ENCODE peak calls at places on chromosomes 4 and X, in six cellular contexts. Y, G, T, U, A and P are unnamed samples. For H3K4me1, the result is how much of the 10 kb centered on the place peaks cover.

GRCh38 chr4:113447695-113448265 is 313.8 kb downstream of the CAMK2D start:
- DNase-seq in U (no peak), T (no peak), A (peak), G (no peak), Y (no peak), P (no peak)

GRCh38 chrX:2691543-2692220 is 587 bp downstream of the CD99 start:
- DNase-seq in A (peak), Y (peak), T (no peak), G (peak), U (peak), P (no peak)

GRCh38 chrX:29478336-29479069 is 736.9 kb upstream of the MAGEB2 start:
- DNase-seq in U (peak), A (peak), T (no peak), G (no peak), Y (peak), P (no peak)

GRCh38 chrX:129600981-129601424 is 53.8 kb downstream of the APLN start:
- DNase-seq in A (peak), U (peak), T (no peak), G (no peak), Y (no peak), P (peak)

GRCh38 chr4:85496933-85497332 is 22.0 kb downstream of the ARHGAP24 start:
- DNase-seq in T (peak), G (no peak), U (no peak), Y (no peak), A (peak), P (no peak)

GRCh38 chrX:22800806-22801205 is 199.0 kb upstream of the DDX53 start:
- DNase-seq in T (no peak), U (no peak), Y (no peak), A (no peak), G (no peak), P (no peak)

GRCh38 chr4:161767116-161767515 is 396.7 kb downstream of the FSTL5 start:
- DNase-seq in G (no peak), T (no peak), U (no peak), Y (no peak), A (peak), P (no peak)

GRCh38 chrX:105882581-105883275 is 60.4 kb downstream of the NRK start:
- DNase-seq in G (no peak), U (no peak), Y (no peak), A (peak), T (no peak), P (no peak)

GRCh38 chr4:108048997-108049396 is 59.3 kb downstream of the HADH start:
- DNase-seq in G (no peak), T (no peak), A (no peak), U (no peak), Y (no peak), P (no peak)

GRCh38 chrX:26442340-26442739 is 226.4 kb downstream of the MAGEB5 start:
- DNase-seq in Y (peak), G (no peak), T (no peak), U (peak), A (peak), P (no peak)

GRCh38 chrX:27918799-27919198 is 62.5 kb downstream of the DCAF8L1 start:
- DNase-seq in T (no peak), G (no peak), U (no peak), Y (peak), A (peak), P (no peak)

GRCh38 chrX:96837808-96838207 is 45.9 kb upstream of the RPA4 start:
- DNase-seq in T (no peak), Y (no peak), U (no peak), G (no peak), A (peak), P (peak)

GRCh38 chr4:187204389-187204920 is 480.8 kb upstream of the FAT1 start:
- DNase-seq in T (no peak), A (no peak), G (no peak), U (no peak), Y (no peak), P (no peak)

DNA sequence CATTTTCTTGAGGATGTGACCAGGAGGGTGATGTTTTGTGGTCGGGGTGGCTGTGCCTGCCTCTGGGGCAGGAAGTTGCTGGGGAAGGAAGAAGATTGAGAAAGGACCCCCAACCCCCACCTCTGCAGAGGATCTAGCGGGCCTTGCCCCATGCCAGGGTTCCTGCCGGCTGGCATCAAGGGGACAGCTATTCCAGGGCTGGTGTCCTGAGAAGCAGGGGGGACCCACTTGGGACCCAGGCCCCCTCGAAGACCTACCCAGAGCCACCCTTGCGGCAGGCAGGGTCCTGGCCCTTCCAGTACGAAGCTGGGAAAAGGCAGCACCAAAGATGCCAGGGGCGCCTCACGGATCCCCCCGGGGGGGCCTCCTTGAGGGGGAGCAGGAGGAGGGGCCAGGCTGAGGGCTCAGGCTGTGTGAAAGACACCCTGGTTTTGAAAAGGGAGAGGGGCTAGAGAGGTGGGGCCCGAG is 6.6 kb downstream of the SH3BP2 start:
- DNase-seq in T (no peak), A (no peak), Y (no peak), U (no peak), G (peak), P (peak)
- H3K4me1 ChIP-seq in T (half or more), A (under half), Y (half or more), U (half or more), G (half or more), P (under half)

GRCh38 chrX:41528784-41529183 is 81.6 kb downstream of the NYX start:
- DNase-seq in U (no peak), Y (no peak), T (no peak), A (no peak), G (no peak), P (no peak)
- TF ChIP-seq CTCF in U (no peak), Y (no peak), T (no peak), A (no peak), G (no peak), P (no peak)

DNA sequence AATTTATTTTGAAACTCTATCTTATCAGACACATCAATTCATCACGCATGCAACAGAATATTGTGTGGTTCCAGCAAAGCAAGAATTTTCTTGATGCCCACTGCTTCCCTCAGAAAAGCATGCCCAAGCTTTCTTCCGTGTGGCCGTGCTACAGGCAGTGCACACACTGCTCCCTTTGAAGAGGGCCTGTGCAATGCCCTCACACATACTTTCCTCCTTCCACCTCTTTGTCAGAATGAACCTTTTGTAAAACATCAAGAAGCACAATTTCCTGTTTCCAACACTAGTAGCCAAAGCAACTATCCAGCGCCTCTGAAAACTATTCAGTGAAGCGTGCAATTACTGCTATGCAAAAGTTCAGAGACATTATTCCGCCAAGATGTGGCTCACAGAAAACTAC is 201.7 kb downstream of the NLGN4X start:
- DNase-seq in Y (no peak), T (no peak), U (no peak), G (no peak), A (no peak), P (no peak)
- H3K4me1 ChIP-seq in Y (under half), T (under half), U (under half), G (under half), A (under half), P (under half)

GRCh38 chrX:138150709-138151108 is 560.8 kb downstream of the FGF13 start:
- DNase-seq in T (no peak), A (no peak), U (peak), G (no peak), Y (no peak), P (no peak)
- TF ChIP-seq CTCF in T (no peak), A (no peak), U (peak), G (no peak), Y (no peak), P (no peak)

GRCh38 chr4:8409271-8410065 is 31.1 kb downstream of the ACOX3 start:
- DNase-seq in Y (no peak), U (peak), T (no peak), G (no peak), A (peak), P (peak)
- H3K4me1 ChIP-seq in Y (under half), U (under half), T (under half), G (under half), A (under half), P (under half)

DNA sequence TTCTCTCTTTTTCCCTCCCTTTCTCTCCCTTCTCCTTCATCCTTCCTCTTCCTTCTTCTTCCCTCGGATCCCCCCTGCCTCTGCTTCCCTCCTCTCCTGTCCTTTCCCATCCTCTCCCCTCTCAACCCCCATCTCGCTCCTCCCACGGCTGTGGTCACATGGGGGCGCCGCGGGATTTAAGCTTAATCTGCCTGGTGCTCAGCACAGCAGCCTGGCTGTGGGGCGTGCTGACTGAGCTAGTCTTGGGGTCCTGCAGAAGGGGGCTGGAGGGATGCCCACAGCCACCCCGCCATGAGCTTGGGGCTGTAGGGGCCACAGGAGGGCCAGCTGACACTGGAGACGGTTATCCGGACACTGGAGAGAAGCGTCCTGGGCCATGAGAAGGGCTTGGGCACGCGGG is 10.7 kb downstream of the SMIM10L2A start:
- DNase-seq in A (no peak), G (peak), U (no peak), T (no peak), Y (no peak), P (no peak)
- TF ChIP-seq CTCF in A (no peak), G (no peak), U (no peak), T (no peak), Y (no peak), P (no peak)

DNA sequence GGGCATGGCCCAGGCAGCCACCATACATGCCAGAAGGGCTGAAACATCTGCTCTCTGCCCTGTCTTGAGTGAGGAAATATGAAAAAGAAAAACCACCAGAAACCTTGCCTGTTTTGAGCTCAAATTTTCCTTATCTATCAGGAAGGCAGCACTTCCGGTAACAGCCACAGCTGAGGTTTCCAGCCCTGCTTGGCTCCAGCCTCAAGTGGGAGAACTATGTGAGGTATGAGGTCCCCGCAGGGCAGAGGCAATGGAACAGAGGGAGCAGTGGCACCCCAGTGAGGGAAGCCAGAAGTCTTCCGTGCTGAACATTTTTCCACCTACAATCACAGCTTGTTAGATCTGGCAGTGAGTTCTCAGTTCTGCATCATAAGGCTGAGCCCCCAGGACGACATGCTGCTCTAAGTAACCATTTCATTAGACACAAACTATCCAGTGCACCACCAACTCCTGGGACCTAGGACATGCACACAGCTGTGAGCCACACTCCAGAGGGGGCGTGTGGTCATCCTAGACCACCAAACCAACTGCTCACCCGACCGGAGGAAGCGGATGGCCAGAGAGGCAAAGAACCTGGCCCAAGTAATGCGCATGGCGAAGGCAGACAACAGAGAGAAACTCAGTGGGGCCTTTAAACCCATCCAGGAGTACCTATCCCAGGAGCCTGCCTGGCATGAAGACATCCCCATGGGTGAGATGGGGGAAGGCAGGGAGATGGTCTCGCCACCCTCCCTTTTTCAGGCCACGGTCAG is 22.6 kb downstream of the WDR1 start:
- DNase-seq in A (peak), G (peak), T (no peak), U (no peak), Y (no peak), P (no peak)
- H3K4me1 ChIP-seq in A (under half), G (half or more), T (half or more), U (under half), Y (under half), P (under half)

GRCh38 chrX:102712216-102712966 is at the start of gene GPRASP2:
- DNase-seq in T (no peak), Y (peak), A (no peak), U (peak), G (peak), P (peak)

GRCh38 chrX:102711872-102712215 is 404 bp upstream of the GPRASP2 start:
- DNase-seq in U (no peak), G (no peak), A (no peak), T (no peak), Y (no peak), P (no peak)

GRCh38 chrX:102715967-102716366 is 3.7 kb downstream of the GPRASP2 start:
- DNase-seq in T (no peak), A (no peak), U (no peak), Y (no peak), G (no peak), P (no peak)

GRCh38 chrX:102714994-102715393 is 2.7 kb downstream of the GPRASP2 start:
- DNase-seq in A (no peak), G (no peak), T (no peak), Y (no peak), U (no peak), P (no peak)

GRCh38 chrX:102712967-102713677 is 874 bp downstream of the GPRASP2 start:
- DNase-seq in A (peak), G (no peak), U (peak), T (no peak), Y (peak), P (peak)
- TF ChIP-seq CTCF in A (peak), G (peak), U (peak), T (peak), Y (peak), P (peak)

GRCh38 chrX:25022499-25023325 is 6.9 kb upstream of the ARX start:
- DNase-seq in U (no peak), T (no peak), G (no peak), Y (no peak), A (no peak), P (no peak)
- H3K4me1 ChIP-seq in U (under half), T (under half), G (under half), Y (under half), A (under half), P (under half)

DNA sequence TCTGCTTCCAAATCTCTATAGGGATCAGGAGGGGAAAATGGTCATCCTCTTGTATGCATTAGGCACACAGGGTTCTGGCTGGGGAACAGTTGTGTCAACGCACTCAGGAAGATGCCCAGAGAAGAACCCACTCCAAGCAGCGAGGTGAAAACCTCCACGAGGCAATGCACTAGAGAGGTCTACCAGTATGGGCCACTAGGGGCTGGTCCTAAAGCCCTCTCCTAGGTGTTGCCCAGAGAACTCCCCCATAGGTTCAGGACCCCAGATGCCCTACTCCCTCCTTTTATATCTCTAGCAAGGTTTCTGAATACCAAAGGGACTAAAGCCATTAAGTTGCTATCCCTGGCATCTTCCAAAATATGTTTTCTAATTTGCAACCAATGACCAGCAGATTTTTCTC is 142.7 kb upstream of the NLGN4X start:
- DNase-seq in T (no peak), A (no peak), G (no peak), U (no peak), Y (no peak), P (no peak)
- TF ChIP-seq CTCF in T (no peak), A (no peak), G (no peak), U (no peak), Y (no peak), P (no peak)